ENCODE peak calls at places on chromosomes 5 and 9, in nine cellular contexts. J is keratinocyte; M is psoas muscle; F is COR-L47; Y is adipocyte; B is NCI-H1105; T is CD4-positive, alpha-beta T cell; N is retinal pigment epithelial cell; C is T1000. H is an unnamed sample.

GRCh38 chr5:59786271-59786805 is 107.2 kb downstream of the PDE4D start:
- DNase-seq in T (no peak), M (no peak), F (no peak), B (no peak), C (peak), N (peak), J (peak), Y (peak), H (no peak)

GRCh38 chr5:80754900-80755299 is 100.1 kb upstream of the DHFR start:
- DNase-seq in Y (no peak), M (no peak), F (peak), C (no peak), B (no peak), J (no peak), T (no peak), N (no peak), H (peak)

GRCh38 chr9:94847486-94847885 is 121.0 kb downstream of the AOPEP start:
- DNase-seq in J (no peak), N (peak), F (no peak), B (no peak), M (no peak), C (no peak), Y (peak), T (no peak), H (no peak)

GRCh38 chr9:106753155-106753671 is 109.8 kb upstream of the ZNF462 start:
- DNase-seq in Y (no peak), M (no peak), B (no peak), N (no peak), J (no peak), T (no peak), F (no peak), C (no peak), H (no peak)

GRCh38 chr5:17743580-17744435 is 109.5 kb downstream of the TAF11L14 start:
- DNase-seq in N (peak), J (no peak), F (no peak), C (no peak), B (no peak), Y (peak), M (no peak), T (no peak), H (no peak)

GRCh38 chr5:65157906-65158603 is 323.7 kb downstream of the ADAMTS6 start:
- DNase-seq in Y (no peak), N (no peak), T (no peak), B (no peak), C (no peak), F (no peak), M (no peak), J (no peak), H (no peak)

GRCh38 chr5:40557486-40557885 is 122.2 kb upstream of the PTGER4 start:
- DNase-seq in T (no peak), F (no peak), N (no peak), J (no peak), C (no peak), M (no peak), B (no peak), Y (peak), H (no peak)

GRCh38 chr5:151015974-151016587 is 4.3 kb upstream of the GPX3 start:
- DNase-seq in T (no peak), F (no peak), Y (no peak), J (no peak), B (no peak), C (no peak), N (no peak), M (no peak), H (no peak)

GRCh38 chr5:66967826-66968262 is 228.8 kb downstream of the CD180 start:
- DNase-seq in T (no peak), F (no peak), M (no peak), B (no peak), J (no peak), Y (no peak), N (no peak), C (no peak), H (no peak)

GRCh38 chr5:151345187-151345807 is 2.1 kb downstream of the SLC36A2 start:
- DNase-seq in Y (peak), B (no peak), J (no peak), C (no peak), N (no peak), F (no peak), T (no peak), M (peak), H (no peak)

GRCh38 chr5:61949054-61949679 is 356.8 kb upstream of the KIF2A start:
- DNase-seq in B (no peak), F (no peak), Y (no peak), T (no peak), J (no peak), N (no peak), C (no peak), M (no peak), H (no peak)

GRCh38 chr9:3240651-3241268 is 285.0 kb downstream of the RFX3 start:
- DNase-seq in T (peak), C (no peak), N (peak), M (peak), B (peak), Y (peak), J (no peak), F (peak), H (peak)

GRCh38 chr9:83304686-83305085 is 233.5 kb downstream of the FRMD3 start:
- DNase-seq in Y (peak), N (no peak), F (peak), T (no peak), M (peak), C (peak), B (peak), J (no peak), H (peak)

GRCh38 chr5:38831909-38832308 is 13.9 kb upstream of the OSMR start:
- DNase-seq in T (no peak), C (no peak), F (no peak), B (peak), J (no peak), N (no peak), Y (peak), M (no peak), H (peak)